ENCODE peak calls at places on chromosomes 3 and 15, in eight cellular contexts. One of them, this sample, is unnamed.

GRCh38 chr3:88879905-88880304 is 227.5 kb upstream of the EPHA3 start:
- DNase-seq in GM20000: no peak
- DNase-seq in bronchial epithelial cell: peak
- DNase-seq in body of pancreas: no peak
- DNase-seq in uterus: no peak
- DNase-seq in fibroblast of mammary gland: no peak
- DNase-seq in endothelial cell: no peak
- DNase-seq in B cell: no peak
- DNase-seq in this sample: no peak

GRCh38 chr15:95799286-95800187 is 531.0 kb upstream of the NR2F2 start:
- DNase-seq in GM20000: no peak
- DNase-seq in bronchial epithelial cell: peak
- DNase-seq in body of pancreas: no peak
- DNase-seq in uterus: no peak
- DNase-seq in fibroblast of mammary gland: peak
- DNase-seq in endothelial cell: no peak
- DNase-seq in B cell: no peak
- DNase-seq in this sample: no peak

GRCh38 chr3:188807002-188807401 is 364.8 kb upstream of the TPRG1 start:
- DNase-seq in GM20000: no peak
- DNase-seq in bronchial epithelial cell: no peak
- DNase-seq in body of pancreas: no peak
- DNase-seq in uterus: no peak
- DNase-seq in fibroblast of mammary gland: peak
- DNase-seq in endothelial cell: no peak
- DNase-seq in B cell: no peak
- DNase-seq in this sample: no peak

GRCh38 chr3:128415773-128416577 is 50.7 kb downstream of the DNAJB8 start:
- DNase-seq in GM20000: no peak
- DNase-seq in bronchial epithelial cell: no peak
- DNase-seq in body of pancreas: no peak
- DNase-seq in uterus: no peak
- DNase-seq in fibroblast of mammary gland: no peak
- DNase-seq in endothelial cell: no peak
- DNase-seq in B cell: no peak
- DNase-seq in this sample: no peak

GRCh38 chr15:49460411-49460941 is 37.4 kb downstream of the FGF7 start:
- DNase-seq in GM20000: no peak
- DNase-seq in bronchial epithelial cell: no peak
- DNase-seq in body of pancreas: no peak
- DNase-seq in uterus: no peak
- DNase-seq in fibroblast of mammary gland: peak
- DNase-seq in endothelial cell: no peak
- DNase-seq in B cell: no peak
- DNase-seq in this sample: no peak

GRCh38 chr15:90364251-90364650 is 12.2 kb downstream of the ZNF774 start:
- DNase-seq in GM20000: no peak
- DNase-seq in bronchial epithelial cell: peak
- DNase-seq in body of pancreas: no peak
- DNase-seq in uterus: no peak
- DNase-seq in fibroblast of mammary gland: peak
- DNase-seq in endothelial cell: no peak
- DNase-seq in B cell: no peak
- DNase-seq in this sample: no peak

GRCh38 chr3:38454179-38454883 is 641 bp downstream of the ACVR2B start:
- DNase-seq in GM20000: peak
- DNase-seq in bronchial epithelial cell: no peak
- DNase-seq in body of pancreas: peak
- DNase-seq in uterus: peak
- DNase-seq in fibroblast of mammary gland: peak
- DNase-seq in endothelial cell: peak
- DNase-seq in B cell: no peak
- DNase-seq in this sample: no peak

GRCh38 chr3:37811625-37812356 is 49.9 kb upstream of the CTDSPL start:
- DNase-seq in GM20000: no peak
- DNase-seq in bronchial epithelial cell: no peak
- DNase-seq in body of pancreas: no peak
- DNase-seq in uterus: no peak
- DNase-seq in fibroblast of mammary gland: no peak
- DNase-seq in endothelial cell: no peak
- DNase-seq in B cell: no peak
- DNase-seq in this sample: no peak

GRCh38 chr3:32288819-32289218 is 50.3 kb downstream of the CMTM8 start:
- DNase-seq in GM20000: no peak
- DNase-seq in bronchial epithelial cell: no peak
- DNase-seq in body of pancreas: no peak
- DNase-seq in uterus: no peak
- DNase-seq in fibroblast of mammary gland: no peak
- DNase-seq in endothelial cell: no peak
- DNase-seq in B cell: no peak
- DNase-seq in this sample: no peak

GRCh38 chr3:16350041-16350952 is 85.3 kb downstream of the OXNAD1 start:
- DNase-seq in GM20000: no peak
- DNase-seq in bronchial epithelial cell: peak
- DNase-seq in body of pancreas: no peak
- DNase-seq in uterus: no peak
- DNase-seq in fibroblast of mammary gland: peak
- DNase-seq in endothelial cell: no peak
- DNase-seq in B cell: no peak
- DNase-seq in this sample: no peak

GRCh38 chr3:30502742-30503073 is 103.7 kb upstream of the TGFBR2 start:
- DNase-seq in GM20000: no peak
- DNase-seq in bronchial epithelial cell: peak
- DNase-seq in body of pancreas: no peak
- DNase-seq in uterus: no peak
- DNase-seq in fibroblast of mammary gland: peak
- DNase-seq in endothelial cell: no peak
- DNase-seq in B cell: peak
- DNase-seq in this sample: no peak

GRCh38 chr3:94146455-94146854 is 83.6 kb downstream of the NSUN3 start:
- DNase-seq in GM20000: no peak
- DNase-seq in bronchial epithelial cell: peak
- DNase-seq in body of pancreas: peak
- DNase-seq in uterus: no peak
- DNase-seq in fibroblast of mammary gland: no peak
- DNase-seq in endothelial cell: no peak
- DNase-seq in B cell: no peak
- DNase-seq in this sample: no peak

GRCh38 chr3:125192190-125193035 is 20.1 kb downstream of the SLC12A8 start:
- DNase-seq in GM20000: peak
- DNase-seq in bronchial epithelial cell: peak
- DNase-seq in body of pancreas: no peak
- DNase-seq in uterus: no peak
- DNase-seq in fibroblast of mammary gland: no peak
- DNase-seq in endothelial cell: peak
- DNase-seq in B cell: no peak
- DNase-seq in this sample: no peak

DNA sequence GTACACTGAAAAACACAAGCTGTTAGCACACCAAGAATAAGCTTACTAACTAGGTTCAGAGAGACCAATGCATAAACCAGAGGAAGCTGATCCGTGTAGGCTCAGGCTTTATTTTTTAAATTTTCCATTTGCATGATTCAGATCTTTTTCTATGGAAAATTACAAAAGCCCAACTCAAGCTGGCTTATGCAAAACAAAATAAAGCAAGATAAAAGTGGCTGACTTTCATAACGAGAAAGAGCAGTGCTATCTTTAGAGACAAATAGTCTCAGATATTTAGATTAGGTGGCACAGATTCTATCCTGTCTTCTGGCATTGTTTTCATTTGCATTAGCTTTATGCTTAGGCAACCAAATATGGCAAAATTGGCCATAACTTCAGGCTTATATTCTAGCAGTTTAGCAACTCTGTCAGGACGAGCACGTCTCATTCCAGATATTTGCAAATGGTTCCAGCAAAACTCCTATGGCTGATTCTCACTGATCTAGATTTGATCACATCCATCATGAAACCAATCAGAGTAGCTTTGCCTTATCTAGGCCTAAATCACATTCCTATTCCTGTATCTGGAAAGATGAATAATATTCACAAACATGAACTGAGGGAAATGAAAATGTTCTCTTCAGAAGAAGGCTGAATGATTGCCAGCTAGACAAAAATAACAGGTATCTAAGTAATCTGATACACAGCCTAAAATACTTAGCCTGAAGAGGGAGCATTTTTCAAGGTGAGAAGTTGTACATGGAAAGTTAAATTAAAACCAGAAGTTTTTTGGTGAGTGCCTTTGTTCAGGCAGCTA is 216.4 kb upstream of the DPPA4 start:
- DNase-seq in GM20000: no peak
- DNase-seq in bronchial epithelial cell: peak
- DNase-seq in body of pancreas: no peak
- DNase-seq in uterus: no peak
- DNase-seq in fibroblast of mammary gland: no peak
- DNase-seq in endothelial cell: no peak
- DNase-seq in B cell: no peak
- DNase-seq in this sample: no peak
- TF ChIP-seq CTCF in GM20000: no peak
- TF ChIP-seq CTCF in bronchial epithelial cell: peak
- TF ChIP-seq CTCF in body of pancreas: no peak
- TF ChIP-seq CTCF in uterus: no peak
- TF ChIP-seq CTCF in fibroblast of mammary gland: no peak
- TF ChIP-seq CTCF in endothelial cell: no peak
- TF ChIP-seq CTCF in B cell: no peak
- TF ChIP-seq CTCF in this sample: no peak

GRCh38 chr3:66858656-66859381 is 139.3 kb upstream of the KBTBD8 start:
- DNase-seq in GM20000: no peak
- DNase-seq in bronchial epithelial cell: no peak
- DNase-seq in body of pancreas: no peak
- DNase-seq in uterus: no peak
- DNase-seq in fibroblast of mammary gland: no peak
- DNase-seq in endothelial cell: peak
- DNase-seq in B cell: no peak
- DNase-seq in this sample: no peak
- TF ChIP-seq CTCF in GM20000: no peak
- TF ChIP-seq CTCF in bronchial epithelial cell: no peak
- TF ChIP-seq CTCF in body of pancreas: no peak
- TF ChIP-seq CTCF in uterus: no peak
- TF ChIP-seq CTCF in fibroblast of mammary gland: no peak
- TF ChIP-seq CTCF in endothelial cell: peak
- TF ChIP-seq CTCF in B cell: no peak
- TF ChIP-seq CTCF in this sample: no peak

DNA sequence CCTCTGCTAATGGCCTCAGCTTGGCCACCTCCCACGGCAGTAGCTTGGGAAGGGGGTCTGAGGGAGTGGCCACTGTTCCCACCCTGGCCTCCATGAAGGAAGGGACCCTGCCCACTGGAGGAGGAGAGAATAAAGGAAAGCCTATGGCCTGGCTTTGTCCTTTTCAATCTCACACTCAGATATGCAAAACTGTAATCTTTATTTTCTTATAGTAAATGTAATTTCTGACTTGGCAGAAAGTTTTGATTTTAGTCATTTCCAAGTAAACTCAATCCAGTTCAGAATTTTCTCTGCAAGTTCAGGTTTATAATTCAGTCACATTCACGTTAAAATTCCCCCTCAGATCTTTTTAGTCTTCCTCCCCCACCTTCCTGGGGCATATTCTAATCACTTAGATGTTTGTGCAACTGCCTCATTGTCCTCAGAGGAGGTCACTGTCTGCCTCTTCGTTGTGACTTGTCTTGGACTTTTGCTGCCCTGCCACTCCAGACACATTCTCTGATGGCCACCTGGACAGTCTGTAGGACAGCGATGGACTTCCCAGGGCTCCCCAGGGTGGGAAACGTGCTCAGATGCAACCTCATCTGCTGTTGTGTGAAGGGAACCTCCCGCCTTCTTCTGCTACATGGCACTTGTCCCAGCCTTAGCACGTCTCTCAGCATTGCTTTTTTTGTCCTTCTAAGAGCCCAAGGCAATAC is 222.8 kb upstream of the TBL1XR1 start:
- DNase-seq in GM20000: peak
- DNase-seq in bronchial epithelial cell: no peak
- DNase-seq in body of pancreas: no peak
- DNase-seq in uterus: no peak
- DNase-seq in fibroblast of mammary gland: no peak
- DNase-seq in endothelial cell: no peak
- DNase-seq in B cell: no peak
- DNase-seq in this sample: no peak
- TF ChIP-seq CTCF in GM20000: no peak
- TF ChIP-seq CTCF in bronchial epithelial cell: no peak
- TF ChIP-seq CTCF in body of pancreas: no peak
- TF ChIP-seq CTCF in uterus: no peak
- TF ChIP-seq CTCF in fibroblast of mammary gland: no peak
- TF ChIP-seq CTCF in endothelial cell: no peak
- TF ChIP-seq CTCF in B cell: no peak
- TF ChIP-seq CTCF in this sample: no peak

GRCh38 chr3:166510382-166510781 is 673.2 kb upstream of the BCHE start:
- DNase-seq in GM20000: no peak
- DNase-seq in bronchial epithelial cell: no peak
- DNase-seq in body of pancreas: no peak
- DNase-seq in uterus: no peak
- DNase-seq in fibroblast of mammary gland: no peak
- DNase-seq in endothelial cell: no peak
- DNase-seq in B cell: no peak
- DNase-seq in this sample: no peak
- TF ChIP-seq CTCF in GM20000: no peak
- TF ChIP-seq CTCF in bronchial epithelial cell: no peak
- TF ChIP-seq CTCF in body of pancreas: no peak
- TF ChIP-seq CTCF in uterus: no peak
- TF ChIP-seq CTCF in fibroblast of mammary gland: no peak
- TF ChIP-seq CTCF in endothelial cell: no peak
- TF ChIP-seq CTCF in B cell: no peak
- TF ChIP-seq CTCF in this sample: no peak

DNA sequence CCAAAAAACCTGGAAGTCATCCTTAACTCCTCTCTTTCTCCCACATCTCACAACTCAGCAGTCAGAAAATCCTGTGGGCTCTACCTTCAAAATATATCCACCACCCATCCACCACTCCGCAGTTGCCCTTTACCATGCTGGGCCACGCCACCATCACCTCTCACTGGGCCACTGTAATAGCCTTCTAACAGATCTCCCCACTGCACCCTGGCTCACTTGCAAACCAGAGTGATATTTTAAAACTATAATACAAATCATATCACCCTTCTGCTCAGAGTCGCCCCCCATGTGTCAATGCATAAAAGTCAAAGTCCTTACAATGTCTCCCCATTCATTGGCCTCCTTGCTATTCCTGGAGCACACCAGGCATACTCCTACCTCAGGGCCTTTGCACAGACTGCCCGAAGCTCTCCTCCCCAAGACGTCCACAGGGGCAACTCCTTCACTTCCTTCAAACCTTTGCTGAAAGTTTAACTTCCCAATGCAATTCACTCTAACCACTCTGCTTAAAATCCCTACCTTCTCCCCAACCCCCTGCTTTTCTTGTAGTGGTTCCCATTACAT is 1.5 kb upstream of the LIPC start:
- DNase-seq in GM20000: no peak
- DNase-seq in bronchial epithelial cell: no peak
- DNase-seq in body of pancreas: no peak
- DNase-seq in uterus: no peak
- DNase-seq in fibroblast of mammary gland: no peak
- DNase-seq in endothelial cell: no peak
- DNase-seq in B cell: no peak
- DNase-seq in this sample: no peak
- TF ChIP-seq CTCF in GM20000: no peak
- TF ChIP-seq CTCF in bronchial epithelial cell: no peak
- TF ChIP-seq CTCF in body of pancreas: no peak
- TF ChIP-seq CTCF in uterus: no peak
- TF ChIP-seq CTCF in fibroblast of mammary gland: no peak
- TF ChIP-seq CTCF in endothelial cell: no peak
- TF ChIP-seq CTCF in B cell: no peak
- TF ChIP-seq CTCF in this sample: no peak